ENCODE peak calls at places on chromosomes 7 and 10, in nine cellular contexts. X, L, F, H, K, Q, B, V and N are unnamed samples.

GRCh38 chr7:112905950-112906349 is 115.8 kb upstream of the TMEM168 start:
- DNase-seq in X (peak), L (no peak), F (no peak), H (no peak), K (peak), Q (no peak), B (no peak), V (no peak), N (peak)

GRCh38 chr7:159026271-159027047 is 118.2 kb downstream of the VIPR2 start:
- DNase-seq in X (no peak), L (no peak), F (no peak), H (no peak), K (no peak), Q (no peak), B (no peak), V (no peak), N (no peak)

GRCh38 chr10:119620771-119621384 is 24.1 kb upstream of the TIAL1 start:
- DNase-seq in X (no peak), L (no peak), F (no peak), H (no peak), K (no peak), Q (peak), B (no peak), V (no peak), N (no peak)

GRCh38 chr10:103745264-103746247 is 109.8 kb downstream of the SH3PXD2A start:
- DNase-seq in X (peak), L (no peak), F (no peak), H (no peak), K (peak), Q (no peak), B (no peak), V (no peak), N (peak)

GRCh38 chr10:44173558-44173894 is 211.4 kb downstream of the CXCL12 start:
- DNase-seq in X (no peak), L (no peak), F (peak), H (no peak), K (no peak), Q (no peak), B (no peak), V (no peak), N (no peak)

GRCh38 chr7:17680026-17680425 is 260.3 kb downstream of the SNX13 start:
- DNase-seq in X (peak), L (no peak), F (peak), H (no peak), K (peak), Q (peak), B (no peak), V (no peak), N (peak)

GRCh38 chr10:99519690-99520039 is 13.1 kb upstream of the NKX2-3 start:
- DNase-seq in X (no peak), L (no peak), F (no peak), H (no peak), K (no peak), Q (no peak), B (no peak), V (no peak), N (no peak)

GRCh38 chr7:125877251-125877650 is 947.6 kb upstream of the POT1 start:
- DNase-seq in X (no peak), L (no peak), F (no peak), H (no peak), K (no peak), Q (no peak), B (no peak), V (no peak), N (no peak)

GRCh38 chr7:108570146-108570755 is 577 bp downstream of the DNAJB9 start:
- DNase-seq in X (peak), L (peak), F (peak), H (peak), K (peak), Q (peak), B (no peak), V (no peak), N (peak)

GRCh38 chr10:13788701-13789447 is 202.1 kb downstream of the PRPF18 start:
- DNase-seq in X (no peak), L (no peak), F (peak), H (no peak), K (no peak), Q (peak), B (peak), V (no peak), N (no peak)

GRCh38 chr10:6713716-6714115 is 133.6 kb upstream of the PRKCQ start:
- DNase-seq in X (no peak), L (no peak), F (no peak), H (no peak), K (peak), Q (no peak), B (no peak), V (no peak), N (no peak)

GRCh38 chr10:3568983-3569382 is 216.0 kb downstream of the KLF6 start:
- DNase-seq in X (no peak), L (no peak), F (no peak), H (no peak), K (no peak), Q (no peak), B (no peak), V (no peak), N (no peak)

GRCh38 chr7:51009716-51010496 is 227.2 kb upstream of the GRB10 start:
- DNase-seq in X (peak), L (no peak), F (peak), H (no peak), K (no peak), Q (peak), B (no peak), V (no peak), N (peak)

GRCh38 chr10:31601136-31601535 is 282.1 kb downstream of the ZEB1 start:
- DNase-seq in X (no peak), L (no peak), F (no peak), H (no peak), K (no peak), Q (no peak), B (no peak), V (no peak), N (no peak)

GRCh38 chr7:142626420-142627035 is 122.7 kb upstream of the PRSS1 start:
- DNase-seq in X (peak), L (peak), F (peak), H (peak), K (peak), Q (peak), B (no peak), V (peak), N (peak)

GRCh38 chr10:123272171-123272570 is 118.0 kb downstream of the BUB3 start:
- DNase-seq in X (no peak), L (no peak), F (no peak), H (no peak), K (no peak), Q (no peak), B (no peak), V (no peak), N (peak)

GRCh38 chr7:85025312-85025756 is 161.5 kb downstream of the SEMA3D start:
- DNase-seq in X (peak), L (no peak), F (no peak), H (no peak), K (peak), Q (peak), B (no peak), V (no peak), N (peak)

GRCh38 chr7:85031475-85031874 is 155.4 kb downstream of the SEMA3D start:
- DNase-seq in X (no peak), L (no peak), F (no peak), H (no peak), K (no peak), Q (no peak), B (no peak), V (no peak), N (no peak)

GRCh38 chr7:85033263-85033662 is 153.6 kb downstream of the SEMA3D start:
- DNase-seq in X (no peak), L (no peak), F (no peak), H (no peak), K (no peak), Q (no peak), B (no peak), V (no peak), N (no peak)

DNA sequence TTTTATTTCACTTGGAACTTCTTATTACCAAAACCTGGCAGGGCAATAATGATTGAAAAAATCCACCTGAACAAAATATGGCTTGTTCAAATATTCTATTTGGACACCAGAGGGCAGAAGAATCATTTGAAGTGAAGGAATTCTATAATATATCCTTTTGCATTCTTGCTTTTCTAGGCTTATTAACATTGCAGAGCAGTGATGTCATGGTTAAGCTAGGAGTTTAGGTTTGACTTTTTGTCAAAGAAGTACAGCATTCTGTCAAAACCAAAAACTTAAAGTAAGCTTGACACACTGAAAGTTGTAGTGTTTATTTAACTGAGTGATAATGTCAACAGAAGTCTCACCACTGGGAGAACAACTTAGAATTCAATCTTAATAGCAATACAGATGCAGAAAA is 156.0 kb downstream of the SEMA3D start:
- DNase-seq in X (peak), L (peak), F (peak), H (no peak), K (peak), Q (peak), B (no peak), V (no peak), N (peak)
- TF ChIP-seq CTCF in X (peak), L (no peak), F (peak), H (peak), K (peak), Q (peak), B (no peak), V (peak), N (peak)

DNA sequence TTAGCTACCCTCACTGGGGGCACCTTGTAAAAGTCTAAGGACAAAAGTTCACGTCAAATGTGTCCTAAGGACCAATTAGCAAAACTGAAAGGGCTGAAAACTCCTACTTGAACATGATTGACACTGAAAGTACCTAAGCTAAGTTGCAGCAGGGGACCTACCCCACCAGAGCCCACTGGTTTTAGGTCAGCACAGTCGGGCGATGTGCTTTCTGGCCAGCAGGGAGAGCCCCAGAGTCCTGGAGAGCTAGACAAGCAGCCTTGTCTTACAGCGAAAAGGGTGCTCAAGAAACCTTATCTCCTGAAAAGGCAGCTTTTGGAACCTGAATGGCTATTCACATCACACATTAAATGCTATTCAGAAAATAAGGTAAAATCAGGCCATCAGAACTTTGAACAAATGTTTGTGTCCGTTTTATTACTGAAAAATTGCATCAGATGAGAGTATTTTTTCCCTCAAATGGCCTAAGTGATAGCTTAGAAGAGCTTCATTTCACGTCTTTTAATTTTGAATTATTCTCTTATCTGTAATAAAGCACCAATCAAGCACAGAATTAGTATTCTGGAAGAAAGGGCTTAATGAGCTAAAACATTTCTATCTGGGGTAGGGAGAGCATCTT is 52.2 kb upstream of the MKI67 start:
- DNase-seq in X (peak), L (peak), F (peak), H (peak), K (peak), Q (no peak), B (no peak), V (no peak), N (peak)
- TF ChIP-seq CTCF in X (peak), L (peak), F (peak), H (peak), K (peak), Q (peak), B (no peak), V (peak), N (peak)

GRCh38 chr10:80288849-80289248 is 609 bp downstream of the MAT1A start:
- DNase-seq in X (no peak), L (no peak), F (no peak), H (no peak), K (no peak), Q (no peak), B (no peak), V (no peak), N (no peak)

GRCh38 chr10:80290474-80291220 is 1.2 kb upstream of the MAT1A start:
- DNase-seq in X (no peak), L (no peak), F (no peak), H (no peak), K (no peak), Q (no peak), B (no peak), V (no peak), N (no peak)

GRCh38 chr10:80284522-80284921 is 4.9 kb downstream of the MAT1A start:
- DNase-seq in X (no peak), L (no peak), F (no peak), H (no peak), K (no peak), Q (no peak), B (no peak), V (no peak), N (no peak)

GRCh38 chr10:80292607-80293239 is 3.3 kb upstream of the MAT1A start:
- DNase-seq in X (no peak), L (no peak), F (no peak), H (no peak), K (no peak), Q (no peak), B (no peak), V (no peak), N (no peak)

DNA sequence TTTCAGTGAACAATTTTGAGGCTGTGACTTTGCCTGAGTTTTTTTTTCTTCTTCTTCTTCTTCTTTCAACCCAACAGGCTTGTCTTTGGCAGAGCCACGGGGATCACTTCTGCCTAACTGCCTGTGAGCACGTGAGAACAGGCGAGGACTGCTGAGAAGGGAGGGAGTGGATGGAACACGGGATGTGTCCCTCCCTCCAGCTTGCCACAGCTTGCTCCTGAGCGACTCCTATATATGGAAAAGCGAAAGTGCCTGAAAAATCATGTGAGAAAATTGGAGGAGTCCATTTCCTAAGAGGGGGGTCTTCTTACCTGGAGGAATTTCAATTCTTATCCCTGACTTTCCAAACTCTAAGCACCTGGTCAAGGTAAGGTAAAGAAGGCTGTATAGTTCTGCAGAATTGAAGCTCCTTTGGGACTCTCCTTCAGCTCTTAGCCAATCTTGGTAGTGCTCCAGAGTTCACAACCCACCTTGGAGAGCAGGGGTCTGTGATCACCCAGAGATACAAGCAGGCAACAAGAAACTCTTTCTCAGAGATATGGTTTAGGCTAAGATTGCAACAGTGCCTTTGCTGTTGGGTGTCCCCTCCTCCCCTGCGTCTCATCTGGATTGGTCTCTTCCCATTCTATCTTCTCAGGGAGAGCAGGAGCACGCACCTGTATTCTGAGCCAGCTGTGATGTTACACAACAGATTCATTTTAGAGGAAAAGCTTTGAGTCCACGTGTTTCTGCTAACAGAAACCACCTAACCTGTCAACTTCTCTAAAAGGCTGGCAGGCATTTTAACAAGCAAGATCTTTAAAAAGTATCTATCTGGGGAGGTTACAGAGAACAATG is at the start of gene MAT1A:
- DNase-seq in X (peak), L (no peak), F (peak), H (no peak), K (peak), Q (no peak), B (no peak), V (no peak), N (peak)
- TF ChIP-seq CTCF in X (peak), L (no peak), F (no peak), H (no peak), K (peak), Q (no peak), B (no peak), V (no peak), N (no peak)

DNA sequence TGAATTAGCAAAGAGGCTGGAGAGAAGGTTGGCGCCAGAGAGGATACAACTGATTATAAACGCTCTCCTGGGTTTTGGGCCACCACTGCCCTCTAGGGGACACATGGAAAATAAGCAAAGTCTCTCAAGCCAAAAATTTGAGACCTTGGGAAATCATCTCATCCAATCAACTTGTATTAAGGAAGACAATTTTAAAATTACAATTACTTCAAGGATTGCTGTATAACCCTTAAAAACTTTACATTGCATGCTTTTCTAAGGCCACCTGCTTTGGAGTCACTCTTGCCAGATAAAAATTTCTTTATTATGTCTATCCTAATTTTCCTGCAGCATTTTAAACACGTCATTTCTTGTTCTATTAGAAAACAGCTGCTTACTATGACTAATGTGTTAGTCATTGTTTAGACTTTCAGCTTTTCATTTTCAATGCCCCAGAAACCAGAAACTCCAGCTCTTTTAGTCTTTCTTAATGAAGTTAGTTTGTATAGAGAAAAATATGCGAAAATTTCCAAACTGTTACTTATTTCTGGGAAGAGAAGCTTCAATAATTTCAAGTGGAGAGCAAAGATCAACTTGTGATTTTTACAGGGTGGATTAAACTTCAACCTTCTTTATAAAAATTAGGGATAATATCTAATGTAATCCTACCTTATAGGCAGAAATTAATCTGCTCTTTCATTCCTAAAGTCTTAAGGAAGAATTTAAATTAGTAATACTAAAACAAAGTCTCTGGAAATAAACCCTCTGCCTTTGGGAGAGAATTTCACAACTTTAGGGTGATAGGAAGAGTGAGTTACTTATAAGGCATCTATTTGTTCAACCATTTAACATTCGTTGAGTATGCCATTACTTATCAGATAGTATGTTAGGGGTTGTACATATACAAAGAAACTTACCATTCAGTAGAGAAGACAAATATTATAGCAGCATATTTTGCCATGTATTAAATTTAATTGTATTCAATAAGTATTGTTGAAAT is 20.6 kb upstream of the RHOBTB1 start:
- DNase-seq in X (peak), L (peak), F (peak), H (no peak), K (peak), Q (peak), B (peak), V (peak), N (peak)
- TF ChIP-seq CTCF in X (peak), L (peak), F (peak), H (peak), K (peak), Q (peak), B (peak), V (peak), N (peak)

GRCh38 chr10:1074063-1074747 is 18.0 kb downstream of the WDR37 start:
- DNase-seq in X (no peak), L (no peak), F (no peak), H (no peak), K (no peak), Q (no peak), B (no peak), V (no peak), N (no peak)
- TF ChIP-seq CTCF in X (peak), L (no peak), F (peak), H (peak), K (peak), Q (no peak), B (no peak), V (no peak), N (peak)

DNA sequence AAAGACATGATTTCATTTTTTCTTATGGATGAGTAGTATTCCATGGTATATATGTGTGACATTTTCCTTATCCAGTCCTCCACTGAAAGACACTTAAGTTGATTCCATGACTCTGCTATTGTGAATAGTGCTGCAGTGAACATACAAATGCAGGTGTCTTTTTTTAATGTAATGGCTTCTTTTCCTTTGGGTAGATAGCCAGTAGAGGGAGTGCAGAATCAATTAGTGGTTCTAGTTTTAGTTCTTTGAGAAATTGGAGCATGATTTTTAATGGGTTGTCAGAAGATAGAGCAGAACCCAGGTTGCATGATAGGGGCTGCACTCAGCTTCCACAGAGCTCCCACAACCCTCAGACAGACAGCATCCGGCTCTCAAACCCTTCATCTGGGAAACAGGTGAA is 152.9 kb upstream of the PLXDC2 start:
- DNase-seq in X (no peak), L (no peak), F (no peak), H (no peak), K (no peak), Q (no peak), B (no peak), V (no peak), N (no peak)
- TF ChIP-seq CTCF in X (no peak), L (no peak), F (no peak), H (no peak), K (no peak), Q (no peak), B (no peak), V (no peak), N (no peak)

GRCh38 chr10:33483124-33483794 is 148.8 kb upstream of the NRP1 start:
- DNase-seq in X (no peak), L (no peak), F (no peak), H (no peak), K (no peak), Q (no peak), B (no peak), V (no peak), N (no peak)

GRCh38 chr10:33489606-33490176 is 155.2 kb upstream of the NRP1 start:
- DNase-seq in X (no peak), L (no peak), F (peak), H (no peak), K (no peak), Q (peak), B (no peak), V (no peak), N (no peak)

GRCh38 chr10:33484787-33485186 is 150.3 kb upstream of the NRP1 start:
- DNase-seq in X (peak), L (no peak), F (peak), H (no peak), K (peak), Q (peak), B (no peak), V (no peak), N (peak)

GRCh38 chr10:33485276-33485675 is 150.8 kb upstream of the NRP1 start:
- DNase-seq in X (no peak), L (no peak), F (no peak), H (no peak), K (no peak), Q (no peak), B (no peak), V (no peak), N (no peak)

GRCh38 chr10:33487014-33487776 is 152.7 kb upstream of the NRP1 start:
- DNase-seq in X (no peak), L (no peak), F (peak), H (no peak), K (no peak), Q (peak), B (no peak), V (no peak), N (no peak)
- TF ChIP-seq CTCF in X (no peak), L (no peak), F (peak), H (no peak), K (no peak), Q (peak), B (no peak), V (peak), N (no peak)